ENCODE peak calls at places on chromosome 1, in five cellular contexts. W is psoas muscle, T is tibial nerve, R is breast epithelium, A is B cell. P is an unnamed sample.

GRCh38 chr1:204673217-204673608 is 12.3 kb downstream of the LRRN2 start:
- DNase-seq in A (no peak), W (no peak), R (no peak), T (no peak), P (no peak)

GRCh38 chr1:201876148-201876547 is 12.6 kb upstream of the SHISA4 start:
- DNase-seq in T (no peak), A (no peak), R (no peak), W (no peak), P (no peak)

GRCh38 chr1:214354440-214355148 is 73.6 kb downstream of the SMYD2 start:
- DNase-seq in A (no peak), R (no peak), W (no peak), T (no peak), P (no peak)

GRCh38 chr1:26168410-26169167 is at the start of gene C1orf232:
- DNase-seq in T (no peak), A (no peak), W (peak; percentile 35), R (no peak), P (no peak)

GRCh38 chr1:92167151-92167550 is 50.6 kb upstream of the C1orf146 start:
- DNase-seq in T (no peak), W (no peak), A (no peak), R (no peak), P (no peak)

GRCh38 chr1:62438163-62438562 is 1.3 kb downstream of the USP1 start:
- DNase-seq in W (no peak), T (no peak), A (peak; percentile 9), R (no peak), P (no peak)

GRCh38 chr1:22930235-22930912 is 42.3 kb downstream of the LACTBL1 start:
- DNase-seq in W (no peak), T (no peak), R (peak; percentile 48), A (peak; percentile 15), P (peak; percentile 30)

GRCh38 chr1:86517336-86517735 is 29.5 kb upstream of the CLCA4 start:
- DNase-seq in A (no peak), T (no peak), W (no peak), R (no peak), P (no peak)

GRCh38 chr1:207186503-207186902 is 82.5 kb downstream of the C4BPA start:
- DNase-seq in W (no peak), T (no peak), R (no peak), A (no peak), P (no peak)

GRCh38 chr1:1614204-1614953 is 921 bp upstream of the MIB2 start:
- DNase-seq in T (no peak), W (peak; percentile 20), A (no peak), R (no peak), P (no peak)

DNA sequence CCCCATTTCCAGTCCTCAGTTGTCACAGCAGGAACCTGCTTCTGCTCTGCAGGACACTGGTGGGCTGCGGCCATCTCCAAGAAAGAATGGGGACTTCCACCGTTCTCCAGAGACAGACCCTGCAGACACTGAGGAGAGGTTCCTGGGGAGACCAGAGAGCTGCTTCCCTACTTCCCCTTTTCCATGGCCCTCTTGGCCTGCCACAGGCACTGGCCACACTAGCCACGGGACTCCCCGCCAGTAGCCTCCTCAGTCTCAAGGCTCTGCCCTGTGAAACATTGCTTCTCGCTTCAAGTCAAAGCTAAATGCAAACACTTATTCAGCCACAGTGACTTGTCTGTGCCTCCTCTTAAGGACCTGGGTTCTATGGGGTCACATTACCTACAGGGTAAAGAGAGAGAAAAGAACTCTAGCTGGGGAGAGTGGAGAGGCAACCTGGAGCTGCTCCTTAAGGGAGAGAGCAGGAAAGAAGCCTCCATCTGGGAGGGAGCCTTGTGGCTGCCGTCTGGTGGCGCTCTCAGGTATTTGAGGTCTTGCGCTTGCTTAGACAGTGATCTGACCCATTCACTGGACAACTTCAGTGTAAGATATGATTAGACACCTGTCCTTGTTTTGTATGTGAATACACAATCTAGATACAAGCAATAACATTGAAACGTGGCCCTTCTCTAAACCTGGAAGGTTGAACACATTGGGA is 5.4 kb upstream of the SLAMF8 start:
- DNase-seq in W (no peak), A (no peak), R (no peak), T (no peak), P (peak; percentile 36)
- TF ChIP-seq CTCF in W (no peak), A (peak; percentile 69), R (no peak), T (no peak), P (peak; percentile 89)

DNA sequence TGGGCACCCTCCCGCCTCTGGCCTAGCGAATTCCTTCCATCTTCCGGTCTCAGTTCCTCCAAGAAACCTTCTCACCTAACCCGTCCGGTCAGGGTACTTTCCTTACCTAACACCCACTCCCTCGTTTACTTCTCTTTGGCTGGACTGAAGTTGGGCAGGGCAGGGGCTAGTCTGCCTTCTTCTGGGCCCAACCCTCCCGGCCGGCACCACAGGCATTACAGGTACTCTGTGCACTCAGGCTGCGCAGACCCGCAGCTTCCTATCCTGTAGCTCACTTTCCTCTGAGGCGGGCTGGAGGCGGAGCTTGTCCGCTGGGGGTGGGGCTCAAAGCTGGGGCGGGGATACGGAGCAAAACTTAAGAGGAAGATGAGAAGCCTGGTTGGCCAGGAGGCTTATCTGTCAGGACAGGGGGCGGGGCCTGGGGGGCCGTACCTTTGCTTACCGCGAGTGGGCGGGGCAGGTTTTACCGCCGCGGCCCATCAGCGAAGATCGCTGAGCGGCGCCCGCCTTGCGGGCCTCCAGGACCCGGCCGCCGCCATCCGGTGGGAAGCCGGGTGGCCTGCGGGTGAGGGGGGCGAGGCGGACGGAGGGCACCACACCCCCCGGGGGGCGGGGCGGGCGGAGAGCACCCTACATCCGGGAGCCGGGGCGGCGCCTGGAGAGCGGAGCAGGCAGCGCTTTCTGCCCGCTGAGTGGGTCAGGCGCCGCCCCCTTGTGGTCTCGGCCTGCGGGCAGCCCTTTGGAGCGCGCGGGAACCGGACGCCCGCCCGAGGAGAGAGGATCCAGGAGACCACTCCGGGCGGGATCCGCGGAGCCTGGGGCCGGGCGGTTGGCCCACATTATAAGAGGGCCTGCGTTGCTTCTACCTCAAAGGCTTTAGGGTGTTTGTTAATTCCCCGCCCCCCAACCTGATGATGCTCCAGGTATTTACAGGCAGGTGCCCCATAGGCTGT is 31.9 kb downstream of the ZNF648 start:
- DNase-seq in W (peak; percentile 95), R (peak; percentile 98), T (peak; percentile 95), A (peak; percentile 97), P (peak; percentile 92)
- TF ChIP-seq CTCF in W (peak; percentile 49), R (no peak), T (peak; percentile 82), A (peak; percentile 41), P (no peak)

DNA sequence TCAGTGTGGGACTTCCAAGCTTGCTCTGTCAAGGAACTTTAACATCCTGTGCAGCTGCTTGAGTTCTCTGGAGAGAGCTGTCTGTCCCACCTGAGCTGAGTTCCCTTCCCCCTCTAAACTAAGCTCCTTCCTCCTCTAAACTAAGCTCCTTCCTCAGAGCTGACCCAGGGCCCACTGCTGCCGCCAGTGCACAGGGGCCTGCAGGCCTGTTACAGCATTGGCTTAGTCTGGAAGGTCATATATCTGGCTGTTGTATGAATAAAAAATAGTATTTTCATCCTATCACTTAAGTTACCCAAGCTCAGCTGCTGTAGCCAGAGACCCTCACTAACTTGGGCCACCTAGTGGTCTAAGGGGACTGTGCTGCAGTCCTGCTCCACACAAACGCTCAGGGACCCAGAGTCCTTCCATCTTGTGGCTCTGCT is 71.1 kb upstream of the GCLM start:
- DNase-seq in W (no peak), T (no peak), A (no peak), R (no peak), P (no peak)
- TF ChIP-seq CTCF in W (no peak), T (no peak), A (no peak), R (no peak), P (no peak)

GRCh38 chr1:19495816-19496528 is 10.6 kb upstream of the CAPZB start:
- DNase-seq in A (no peak), W (no peak), T (no peak), R (no peak), P (no peak)
- TF ChIP-seq CTCF in A (no peak), W (no peak), T (no peak), R (no peak), P (no peak)

DNA sequence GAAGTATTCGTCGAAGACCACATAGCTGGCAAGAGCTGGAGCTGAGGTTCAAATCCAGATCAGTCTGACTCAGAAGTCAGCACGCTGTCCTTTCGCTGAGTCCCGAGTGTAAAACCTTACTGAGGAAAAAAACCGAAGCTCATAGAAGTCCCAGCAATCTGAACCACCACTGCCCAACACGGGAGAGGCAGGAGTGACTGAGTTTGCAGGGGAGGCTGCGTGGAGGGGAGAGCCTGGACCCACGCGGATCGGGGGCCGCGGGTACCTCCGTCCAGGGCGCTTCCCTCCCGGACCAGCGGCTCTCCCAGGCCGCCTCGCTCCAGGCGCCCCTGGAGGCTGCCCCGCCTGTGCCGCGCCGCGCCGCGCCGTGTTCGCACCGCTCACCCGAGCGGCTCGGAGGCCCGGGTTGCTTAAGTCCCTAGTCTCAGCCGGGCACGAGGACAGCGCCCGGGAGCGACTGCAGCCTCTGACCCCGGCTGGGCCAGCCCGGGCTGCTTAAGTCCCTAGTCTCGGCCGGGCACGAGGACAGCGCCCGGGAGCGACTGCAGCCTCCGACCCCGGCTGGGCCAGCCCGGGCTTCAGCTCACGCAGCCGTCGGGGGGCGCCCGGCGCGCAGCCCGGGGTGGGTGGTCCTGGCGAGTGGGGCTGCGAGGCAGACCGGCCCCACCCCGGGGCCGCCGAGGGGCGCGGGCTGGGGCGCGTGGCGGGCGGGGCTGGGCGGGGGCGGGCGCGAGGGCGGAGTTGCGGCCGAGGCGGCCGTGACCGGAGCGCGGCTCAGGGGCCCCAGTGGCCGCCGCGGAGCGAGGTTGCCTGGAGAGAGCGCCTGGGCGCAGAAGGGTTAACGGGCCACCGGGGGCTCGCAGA is at the start of gene ADAMTSL4:
- DNase-seq in A (peak; percentile 70), W (peak; percentile 75), T (no peak), R (peak; percentile 63), P (peak; percentile 41)
- TF ChIP-seq CTCF in A (peak; percentile 9), W (no peak), T (peak; percentile 43), R (no peak), P (no peak)

DNA sequence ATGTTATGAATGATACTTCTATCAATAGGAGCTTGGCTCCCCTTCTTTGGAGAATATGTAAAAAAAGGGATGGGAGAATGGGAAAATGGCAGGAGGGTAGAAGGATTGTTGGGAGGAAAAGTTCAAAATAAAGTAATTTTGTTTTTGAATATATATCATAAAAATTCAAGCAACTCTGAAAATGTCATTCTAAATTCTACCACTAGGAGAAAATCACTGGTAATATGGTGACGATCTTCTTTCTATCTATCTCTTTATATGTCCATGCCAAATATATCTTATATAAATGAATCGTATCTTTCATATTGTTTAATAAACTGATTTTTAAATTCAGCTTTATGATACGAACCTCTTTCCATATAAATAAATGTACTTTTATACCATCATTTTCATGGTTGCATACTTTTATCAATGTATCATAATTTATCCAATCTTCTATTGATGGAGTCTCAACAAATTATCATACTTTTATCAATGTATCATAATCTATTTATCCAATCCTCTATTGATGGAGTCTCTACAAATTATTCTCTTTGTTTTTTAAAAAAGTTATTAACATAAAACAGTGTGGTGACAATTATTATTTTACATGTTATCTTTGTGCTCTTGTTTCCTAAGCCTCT is 73.7 kb upstream of the MARK1 start:
- DNase-seq in T (no peak), A (no peak), R (no peak), W (no peak), P (no peak)
- TF ChIP-seq CTCF in T (no peak), A (peak; percentile 44), R (no peak), W (no peak), P (peak; percentile 12)

DNA sequence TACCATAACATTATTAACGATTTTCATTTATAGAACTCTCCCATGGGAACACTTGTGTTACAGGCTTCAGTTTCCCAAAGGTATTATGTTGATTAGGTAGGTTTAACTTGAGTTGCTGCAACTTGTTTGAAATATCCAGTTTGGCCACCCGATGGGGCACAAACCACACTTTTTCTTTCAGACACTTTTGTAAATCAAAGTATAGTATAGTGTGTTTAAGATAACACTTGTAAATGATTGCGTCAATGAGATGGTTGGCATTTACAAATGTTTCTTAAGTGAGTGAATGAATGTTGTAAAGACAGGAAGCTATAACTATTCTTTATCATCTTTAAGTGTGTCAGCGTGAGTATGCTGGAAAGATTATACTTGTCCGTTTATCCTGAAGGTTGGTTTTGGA is 4.3 kb downstream of the XPR1 start:
- DNase-seq in A (no peak), T (no peak), R (no peak), W (no peak), P (no peak)
- TF ChIP-seq CTCF in A (no peak), T (no peak), R (no peak), W (no peak), P (no peak)